ENCODE peak calls at places on chromosomes 6 and 20, in four cellular contexts. K is GM23248, Y is Peyer's patch, L is PC-9. S is an unnamed sample.

GRCh38 chr6:80010296-80010695 is 5.8 kb downstream of the TTK start:
- DNase-seq in K (no peak), Y (no peak), L (no peak), S (no peak)

GRCh38 chr6:21826031-21826430 is 232.5 kb downstream of the SOX4 start:
- DNase-seq in L (no peak), K (peak; percentile 19), Y (no peak), S (no peak)

GRCh38 chr6:100482698-100483097 is 18.0 kb upstream of the SIM1 start:
- DNase-seq in K (no peak), L (no peak), Y (no peak), S (no peak)

GRCh38 chr20:60102665-60103210 is 144.5 kb downstream of the CDH26 start:
- DNase-seq in K (no peak), Y (no peak), L (no peak), S (no peak)

GRCh38 chr6:139846538-139847321 is 472.3 kb upstream of the CITED2 start:
- DNase-seq in Y (peak; percentile 47), K (no peak), L (no peak), S (no peak)

GRCh38 chr6:88349511-88349910 is 183.4 kb upstream of the CNR1 start:
- DNase-seq in K (peak; percentile 67), L (no peak), Y (no peak), S (no peak)

GRCh38 chr6:53437557-53438202 is 88.9 kb upstream of the ELOVL5 start:
- DNase-seq in Y (no peak), K (peak; percentile 90), L (peak; percentile 45), S (no peak)

GRCh38 chr20:45629496-45630100 is at the start of gene WFDC10A:
- DNase-seq in L (peak; percentile 50), K (peak; percentile 75), Y (no peak), S (peak; percentile 14)

GRCh38 chr6:115004204-115004603 is 661.4 kb upstream of the HS3ST5 start:
- DNase-seq in L (no peak), K (no peak), Y (no peak), S (no peak)

GRCh38 chr6:49528571-49528970 is 21.9 kb upstream of the C6orf141 start:
- DNase-seq in K (no peak), Y (no peak), L (no peak), S (no peak)

GRCh38 chr6:83518946-83519489 is 6.7 kb downstream of the PRSS35 start:
- DNase-seq in Y (no peak), L (no peak), K (peak; percentile 50), S (no peak)

GRCh38 chr6:87078983-87079616 is 15.8 kb downstream of the CGA start:
- DNase-seq in Y (peak; percentile 57), K (peak; percentile 65), L (peak; percentile 37), S (peak; percentile 35)

DNA sequence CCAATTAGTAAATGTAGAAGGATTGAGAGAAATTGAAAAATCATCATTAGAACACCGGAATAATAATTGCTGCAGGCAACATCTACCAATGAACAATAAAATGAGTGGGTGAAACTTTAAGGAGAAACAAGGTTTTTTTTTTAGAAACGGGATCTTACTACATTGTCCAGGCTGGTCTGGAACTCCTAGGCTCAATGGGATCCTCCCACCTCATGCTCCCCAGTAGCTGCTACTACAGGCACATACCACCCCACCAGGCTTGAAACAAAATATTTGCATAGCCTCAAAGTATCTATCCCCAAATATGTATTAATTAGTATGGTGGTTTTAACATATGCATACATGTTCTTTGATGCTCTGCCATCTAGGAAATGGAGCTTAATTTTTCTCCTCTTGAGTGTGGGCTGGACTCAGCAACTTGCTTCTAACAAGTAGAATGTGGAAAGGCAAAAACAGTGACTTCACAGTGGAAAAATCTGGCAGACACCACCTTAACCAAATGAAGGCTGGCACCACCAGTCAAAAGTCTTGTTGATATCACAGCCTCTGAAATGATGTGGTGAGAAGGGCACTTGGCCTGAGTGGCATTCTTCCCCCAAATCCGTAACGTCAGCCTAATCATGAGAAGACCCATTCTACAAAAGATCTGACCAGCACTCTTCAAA is 12.1 kb downstream of the NRSN2 start:
- DNase-seq in L (no peak), Y (no peak), K (peak; percentile 67), S (no peak)
- H3K4me1 ChIP-seq in L (peaks cover 30% of the 10 kb centered on the region), Y (no peaks in the 10 kb centered on the region), K (peaks cover 22% of the 10 kb centered on the region), S (peaks cover 6% of the 10 kb centered on the region)

GRCh38 chr6:37078814-37079213 is 73.4 kb downstream of the FGD2 start:
- DNase-seq in L (no peak), Y (no peak), K (peak; percentile 42), S (no peak)

GRCh38 chr6:37081042-37081607 is 75.7 kb downstream of the FGD2 start:
- DNase-seq in L (no peak), Y (no peak), K (no peak), S (no peak)

GRCh38 chr6:37074053-37074827 is 68.8 kb downstream of the FGD2 start:
- DNase-seq in K (peak; percentile 26), Y (no peak), L (peak; percentile 44), S (no peak)

GRCh38 chr6:37082390-37082789 is 76.9 kb downstream of the FGD2 start:
- DNase-seq in Y (no peak), K (no peak), L (no peak), S (no peak)

GRCh38 chr6:37077459-37078296 is 72.2 kb downstream of the FGD2 start:
- DNase-seq in L (no peak), Y (no peak), K (peak; percentile 96), S (no peak)
- H3K27ac ChIP-seq in L (no peak overlapping the region), Y (no peak overlapping the region), K (peak overlapping the region; percentile 27), S (no peak overlapping the region)

GRCh38 chr6:30495993-30496392 is 6.7 kb downstream of the HLA-E start:
- DNase-seq in L (no peak), K (no peak), Y (no peak), S (no peak)

GRCh38 chr6:30497714-30498113 is 8.4 kb downstream of the HLA-E start:
- DNase-seq in Y (no peak), K (no peak), L (no peak), S (no peak)

DNA sequence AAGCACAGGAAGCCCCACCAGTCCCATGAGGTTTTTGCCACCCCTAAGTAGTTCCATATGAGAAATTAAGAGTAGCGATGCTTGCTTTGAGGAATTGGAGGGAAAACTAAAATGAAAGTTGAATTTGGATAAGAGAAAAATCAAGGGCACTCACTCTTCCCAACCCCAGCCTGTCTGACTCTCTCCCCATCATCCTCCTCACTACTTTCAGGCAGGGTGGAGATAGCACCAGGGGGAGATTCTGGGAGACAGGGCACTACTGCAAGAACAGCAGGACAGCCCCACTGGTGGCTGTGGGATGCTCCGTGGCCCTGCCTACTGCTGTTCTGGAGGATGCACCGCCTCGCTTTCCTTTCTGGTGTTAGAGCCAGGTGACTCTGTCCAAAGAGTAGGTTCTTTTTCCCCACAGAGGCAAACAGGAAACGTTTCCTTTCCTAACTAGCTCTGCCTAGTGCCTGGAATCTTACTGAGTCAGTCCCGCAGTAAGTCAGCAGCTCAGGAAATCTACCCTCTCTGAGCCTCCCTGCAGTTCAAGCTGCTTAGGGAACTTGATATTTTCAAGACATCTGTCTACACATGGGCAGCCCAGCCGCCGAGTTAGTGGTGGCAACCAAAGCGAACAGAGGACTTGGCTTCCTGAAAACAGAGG is 11.2 kb downstream of the HLA-E start:
- DNase-seq in K (peak; percentile 45), Y (no peak), L (no peak), S (no peak)
- H3K4me3 ChIP-seq in K (no peak overlapping the region), Y (peak overlapping the region; percentile 12), L (no peak overlapping the region), S (peak overlapping the region; percentile 6)

GRCh38 chr6:27138398-27138797 is 109.1 kb upstream of the PRSS16 start:
- DNase-seq in K (no peak), Y (no peak), L (no peak), S (no peak)
- H3K4me1 ChIP-seq in K (peaks cover 5% of the 10 kb centered on the region), Y (peaks cover 12% of the 10 kb centered on the region), L (peaks cover 23% of the 10 kb centered on the region), S (peaks cover 45% of the 10 kb centered on the region)

DNA sequence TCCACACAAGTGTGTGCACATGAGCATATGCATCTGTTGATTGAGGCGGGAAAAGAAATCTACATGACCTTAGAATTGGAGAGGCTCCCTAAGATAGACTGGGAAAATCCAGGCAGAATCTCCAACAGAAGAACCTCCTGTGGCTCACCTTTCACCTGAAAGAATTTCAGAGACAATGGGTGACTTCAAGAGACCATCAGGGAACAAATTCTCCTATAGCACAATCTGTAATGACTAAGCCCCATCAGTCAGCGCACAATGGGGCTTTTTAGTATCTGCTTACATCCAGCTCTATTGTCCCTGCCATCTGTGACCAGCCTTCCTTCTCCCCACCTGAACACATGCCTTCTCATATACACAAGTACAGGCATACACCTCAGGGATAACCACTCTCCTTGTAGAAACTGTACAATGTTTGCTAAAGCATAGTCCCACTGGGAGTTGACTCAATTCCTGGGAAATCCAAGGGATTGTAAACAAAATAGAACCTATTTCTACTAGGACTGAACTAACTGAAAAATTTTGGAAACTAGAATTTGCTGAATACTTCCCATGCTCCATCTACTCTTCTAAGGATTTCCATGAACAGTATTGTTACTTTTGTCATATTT is 150.8 kb upstream of the STXBP5 start:
- DNase-seq in Y (no peak), L (no peak), K (no peak), S (no peak)
- H3K27ac ChIP-seq in Y (no peak overlapping the region), L (no peak overlapping the region), K (no peak overlapping the region), S (no peak overlapping the region)

GRCh38 chr6:165986647-165987482 is 180.8 kb downstream of the TBXT start:
- DNase-seq in L (no peak), K (peak; percentile 50), Y (no peak), S (no peak)
- H3K4me3 ChIP-seq in L (no peak overlapping the region), K (peak overlapping the region; percentile 72), Y (no peak overlapping the region), S (no peak overlapping the region)

DNA sequence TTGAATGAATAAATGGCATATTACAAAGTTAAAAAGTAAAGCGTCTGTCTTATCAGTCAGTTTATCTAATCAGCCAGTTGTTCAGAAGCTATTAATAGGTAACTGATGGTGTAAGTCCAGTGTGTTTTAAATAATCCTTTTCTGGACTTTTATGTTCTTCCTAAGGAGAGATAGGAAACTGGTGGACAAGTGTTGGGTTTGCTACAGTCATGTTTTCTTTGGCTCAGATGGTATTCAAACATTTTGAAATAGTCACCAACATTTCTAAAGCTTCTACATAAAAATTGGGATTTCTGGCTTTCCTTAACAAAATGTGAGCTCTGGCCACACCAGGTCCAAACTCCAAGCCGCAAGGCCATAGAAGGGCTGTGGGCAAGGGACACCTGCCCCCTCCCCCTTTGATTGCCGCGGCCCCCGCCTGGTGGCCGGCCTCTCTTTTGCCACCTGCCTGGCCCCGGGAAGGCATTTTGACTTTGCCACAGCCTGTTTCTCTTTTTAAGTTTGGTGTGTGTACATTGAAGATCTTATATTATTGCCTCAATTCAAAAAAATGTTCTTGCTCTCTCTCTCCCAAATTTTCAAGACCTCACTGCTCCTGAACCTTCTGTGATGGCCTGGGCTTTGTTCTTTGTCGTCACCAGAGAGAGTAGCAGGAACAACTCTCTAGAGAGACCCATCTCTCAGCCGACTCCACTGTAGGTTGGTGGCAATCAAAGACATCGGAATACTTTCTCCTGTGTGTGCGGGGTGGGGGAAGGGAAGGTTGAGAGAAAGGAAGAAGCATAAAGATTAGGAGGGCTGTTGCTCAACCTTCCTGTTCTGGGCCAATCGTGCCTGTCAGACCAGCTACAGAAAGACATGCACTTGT is 84.0 kb upstream of the ZNF217 start:
- DNase-seq in Y (no peak), K (peak; percentile 24), L (no peak), S (no peak)
- H3K4me1 ChIP-seq in Y (peaks cover 21% of the 10 kb centered on the region), K (no peaks in the 10 kb centered on the region), L (peaks cover 39% of the 10 kb centered on the region), S (peaks cover 6% of the 10 kb centered on the region)

GRCh38 chr6:16756660-16757270 is 4.5 kb downstream of the ATXN1 start:
- DNase-seq in K (no peak), Y (no peak), L (no peak), S (no peak)
- H3K27ac ChIP-seq in K (peak overlapping the region; percentile 10), Y (no peak overlapping the region), L (peak overlapping the region; percentile 42), S (no peak overlapping the region)